ENCODE peak calls at places on chromosome 16, in five cellular contexts. One of them, this sample, is unnamed.

GRCh38 chr16:88347656-88348376 is 34.9 kb upstream of the ZNF469 start:
- DNase-seq in stimulated activated CD4-positive, alpha-beta T cell treated with anti-CD3 and anti-CD28 coated beads, Interleukin-1b, Interleukin-23, amount 100 ng/mL, for 1 hour: no peak
- DNase-seq in substantia nigra: no peak
- DNase-seq in astrocyte of the cerebellum: no peak
- DNase-seq in lung: no peak
- DNase-seq in this sample: no peak

GRCh38 chr16:17386229-17386628 is 84.5 kb downstream of the XYLT1 start:
- DNase-seq in stimulated activated CD4-positive, alpha-beta T cell treated with anti-CD3 and anti-CD28 coated beads, Interleukin-1b, Interleukin-23, amount 100 ng/mL, for 1 hour: no peak
- DNase-seq in substantia nigra: no peak
- DNase-seq in astrocyte of the cerebellum: no peak
- DNase-seq in lung: no peak
- DNase-seq in this sample: no peak

GRCh38 chr16:9996191-9996590 is 186.0 kb downstream of the GRIN2A start:
- DNase-seq in stimulated activated CD4-positive, alpha-beta T cell treated with anti-CD3 and anti-CD28 coated beads, Interleukin-1b, Interleukin-23, amount 100 ng/mL, for 1 hour: no peak
- DNase-seq in substantia nigra: no peak
- DNase-seq in astrocyte of the cerebellum: peak
- DNase-seq in lung: no peak
- DNase-seq in this sample: no peak

GRCh38 chr16:10929853-10930754 is 12.2 kb downstream of the DEXI start:
- DNase-seq in stimulated activated CD4-positive, alpha-beta T cell treated with anti-CD3 and anti-CD28 coated beads, Interleukin-1b, Interleukin-23, amount 100 ng/mL, for 1 hour: no peak
- DNase-seq in substantia nigra: no peak
- DNase-seq in astrocyte of the cerebellum: no peak
- DNase-seq in lung: no peak
- DNase-seq in this sample: no peak

GRCh38 chr16:56625140-56625942 is at the start of gene MT1E:
- DNase-seq in stimulated activated CD4-positive, alpha-beta T cell treated with anti-CD3 and anti-CD28 coated beads, Interleukin-1b, Interleukin-23, amount 100 ng/mL, for 1 hour: peak
- DNase-seq in substantia nigra: peak
- DNase-seq in astrocyte of the cerebellum: no peak
- DNase-seq in lung: peak
- DNase-seq in this sample: no peak

GRCh38 chr16:49352923-49353322 is 20.7 kb upstream of the C16orf78 start:
- DNase-seq in stimulated activated CD4-positive, alpha-beta T cell treated with anti-CD3 and anti-CD28 coated beads, Interleukin-1b, Interleukin-23, amount 100 ng/mL, for 1 hour: no peak
- DNase-seq in substantia nigra: no peak
- DNase-seq in astrocyte of the cerebellum: no peak
- DNase-seq in lung: no peak
- DNase-seq in this sample: no peak

GRCh38 chr16:75304521-75305363 is 53.3 kb upstream of the BCAR1 start:
- DNase-seq in stimulated activated CD4-positive, alpha-beta T cell treated with anti-CD3 and anti-CD28 coated beads, Interleukin-1b, Interleukin-23, amount 100 ng/mL, for 1 hour: no peak
- DNase-seq in substantia nigra: peak
- DNase-seq in astrocyte of the cerebellum: peak
- DNase-seq in lung: no peak
- DNase-seq in this sample: no peak

GRCh38 chr16:10181196-10182162 is 749 bp downstream of the GRIN2A start:
- DNase-seq in stimulated activated CD4-positive, alpha-beta T cell treated with anti-CD3 and anti-CD28 coated beads, Interleukin-1b, Interleukin-23, amount 100 ng/mL, for 1 hour: peak
- DNase-seq in substantia nigra: peak
- DNase-seq in astrocyte of the cerebellum: peak
- DNase-seq in lung: peak
- DNase-seq in this sample: no peak

GRCh38 chr16:69131167-69131748 is 1.1 kb downstream of the CHTF8 start:
- DNase-seq in stimulated activated CD4-positive, alpha-beta T cell treated with anti-CD3 and anti-CD28 coated beads, Interleukin-1b, Interleukin-23, amount 100 ng/mL, for 1 hour: no peak
- DNase-seq in substantia nigra: no peak
- DNase-seq in astrocyte of the cerebellum: no peak
- DNase-seq in lung: no peak
- DNase-seq in this sample: no peak

GRCh38 chr16:49201118-49201517 is 80.5 kb downstream of the CBLN1 start:
- DNase-seq in stimulated activated CD4-positive, alpha-beta T cell treated with anti-CD3 and anti-CD28 coated beads, Interleukin-1b, Interleukin-23, amount 100 ng/mL, for 1 hour: no peak
- DNase-seq in substantia nigra: no peak
- DNase-seq in astrocyte of the cerebellum: no peak
- DNase-seq in lung: no peak
- DNase-seq in this sample: no peak

GRCh38 chr16:88792078-88792550 is 7.1 kb upstream of the PIEZO1 start:
- DNase-seq in stimulated activated CD4-positive, alpha-beta T cell treated with anti-CD3 and anti-CD28 coated beads, Interleukin-1b, Interleukin-23, amount 100 ng/mL, for 1 hour: no peak
- DNase-seq in substantia nigra: no peak
- DNase-seq in astrocyte of the cerebellum: no peak
- DNase-seq in lung: no peak
- DNase-seq in this sample: no peak

GRCh38 chr16:59651662-59652061 is 917.5 kb upstream of the GOT2 start:
- DNase-seq in stimulated activated CD4-positive, alpha-beta T cell treated with anti-CD3 and anti-CD28 coated beads, Interleukin-1b, Interleukin-23, amount 100 ng/mL, for 1 hour: no peak
- DNase-seq in substantia nigra: no peak
- DNase-seq in astrocyte of the cerebellum: no peak
- DNase-seq in lung: no peak
- DNase-seq in this sample: no peak

GRCh38 chr16:19850131-19850817 is 34.4 kb downstream of the GPRC5B start:
- DNase-seq in stimulated activated CD4-positive, alpha-beta T cell treated with anti-CD3 and anti-CD28 coated beads, Interleukin-1b, Interleukin-23, amount 100 ng/mL, for 1 hour: no peak
- DNase-seq in substantia nigra: no peak
- DNase-seq in astrocyte of the cerebellum: no peak
- DNase-seq in lung: no peak
- DNase-seq in this sample: no peak

GRCh38 chr16:83393196-83393981 is 414.4 kb upstream of the HSBP1 start:
- DNase-seq in stimulated activated CD4-positive, alpha-beta T cell treated with anti-CD3 and anti-CD28 coated beads, Interleukin-1b, Interleukin-23, amount 100 ng/mL, for 1 hour: no peak
- DNase-seq in substantia nigra: no peak
- DNase-seq in astrocyte of the cerebellum: no peak
- DNase-seq in lung: no peak
- DNase-seq in this sample: no peak

GRCh38 chr16:1037023-1037933 is 35.3 kb upstream of the SSTR5 start:
- DNase-seq in stimulated activated CD4-positive, alpha-beta T cell treated with anti-CD3 and anti-CD28 coated beads, Interleukin-1b, Interleukin-23, amount 100 ng/mL, for 1 hour: no peak
- DNase-seq in substantia nigra: no peak
- DNase-seq in astrocyte of the cerebellum: no peak
- DNase-seq in lung: no peak
- DNase-seq in this sample: no peak

GRCh38 chr16:24837969-24838368 is 7.8 kb upstream of the SLC5A11 start:
- DNase-seq in stimulated activated CD4-positive, alpha-beta T cell treated with anti-CD3 and anti-CD28 coated beads, Interleukin-1b, Interleukin-23, amount 100 ng/mL, for 1 hour: no peak
- DNase-seq in substantia nigra: no peak
- DNase-seq in astrocyte of the cerebellum: no peak
- DNase-seq in lung: no peak
- DNase-seq in this sample: no peak

GRCh38 chr16:50568187-50568830 is 20.1 kb downstream of the NKD1 start:
- DNase-seq in stimulated activated CD4-positive, alpha-beta T cell treated with anti-CD3 and anti-CD28 coated beads, Interleukin-1b, Interleukin-23, amount 100 ng/mL, for 1 hour: no peak
- DNase-seq in substantia nigra: no peak
- DNase-seq in astrocyte of the cerebellum: no peak
- DNase-seq in lung: no peak
- DNase-seq in this sample: no peak

GRCh38 chr16:48616571-48616970 is 6.6 kb upstream of the N4BP1 start:
- DNase-seq in stimulated activated CD4-positive, alpha-beta T cell treated with anti-CD3 and anti-CD28 coated beads, Interleukin-1b, Interleukin-23, amount 100 ng/mL, for 1 hour: no peak
- DNase-seq in substantia nigra: no peak
- DNase-seq in astrocyte of the cerebellum: no peak
- DNase-seq in lung: no peak
- DNase-seq in this sample: no peak

GRCh38 chr16:7653746-7654145 is 321.1 kb downstream of the RBFOX1 start:
- DNase-seq in stimulated activated CD4-positive, alpha-beta T cell treated with anti-CD3 and anti-CD28 coated beads, Interleukin-1b, Interleukin-23, amount 100 ng/mL, for 1 hour: no peak
- DNase-seq in substantia nigra: no peak
- DNase-seq in astrocyte of the cerebellum: no peak
- DNase-seq in lung: no peak
- DNase-seq in this sample: no peak

GRCh38 chr16:4093495-4094137 is 22.6 kb downstream of the ADCY9 start:
- DNase-seq in stimulated activated CD4-positive, alpha-beta T cell treated with anti-CD3 and anti-CD28 coated beads, Interleukin-1b, Interleukin-23, amount 100 ng/mL, for 1 hour: no peak
- DNase-seq in substantia nigra: no peak
- DNase-seq in astrocyte of the cerebellum: no peak
- DNase-seq in lung: no peak
- DNase-seq in this sample: no peak

GRCh38 chr16:19713697-19714096 is 4.3 kb downstream of the KNOP1 start:
- DNase-seq in stimulated activated CD4-positive, alpha-beta T cell treated with anti-CD3 and anti-CD28 coated beads, Interleukin-1b, Interleukin-23, amount 100 ng/mL, for 1 hour: no peak
- DNase-seq in substantia nigra: no peak
- DNase-seq in astrocyte of the cerebellum: no peak
- DNase-seq in lung: no peak
- DNase-seq in this sample: no peak